ENCODE peak calls at places on chromosome 7, in four cellular contexts. D, R, S and F are unnamed samples.

GRCh38 chr7:117110480-117111315 is 157.4 kb downstream of the ST7 start:
- DNase-seq in S (peak; percentile 34), D (no peak), R (no peak), F (no peak)

GRCh38 chr7:101990811-101991418 is 173.5 kb downstream of the CUX1 start:
- DNase-seq in D (no peak), S (no peak), R (no peak), F (no peak)

GRCh38 chr7:95950698-95951097 is 178.3 kb downstream of the DYNC1I1 start:
- DNase-seq in D (no peak), R (no peak), S (no peak), F (peak; percentile 52)

GRCh38 chr7:100765250-100765649 is 31.9 kb downstream of the ZAN start:
- DNase-seq in D (no peak), R (no peak), S (no peak), F (no peak)

GRCh38 chr7:22417349-22417748 is 60.4 kb upstream of the RAPGEF5 start:
- DNase-seq in R (no peak), S (no peak), D (no peak), F (no peak)

GRCh38 chr7:47095906-47096305 is 486.0 kb downstream of the TNS3 start:
- DNase-seq in D (no peak), R (no peak), S (no peak), F (peak; percentile 58)

GRCh38 chr7:94391716-94392390 is 2.8 kb upstream of the COL1A2 start:
- DNase-seq in S (peak; percentile 95), D (no peak), R (no peak), F (peak; percentile 89)

GRCh38 chr7:17336168-17336567 is 37.7 kb downstream of the AHR start:
- DNase-seq in D (no peak), S (no peak), R (no peak), F (no peak)

GRCh38 chr7:27709137-27710075 is 30.6 kb upstream of the TAX1BP1 start:
- DNase-seq in S (peak; percentile 63), R (no peak), D (no peak), F (peak; percentile 69)

DNA sequence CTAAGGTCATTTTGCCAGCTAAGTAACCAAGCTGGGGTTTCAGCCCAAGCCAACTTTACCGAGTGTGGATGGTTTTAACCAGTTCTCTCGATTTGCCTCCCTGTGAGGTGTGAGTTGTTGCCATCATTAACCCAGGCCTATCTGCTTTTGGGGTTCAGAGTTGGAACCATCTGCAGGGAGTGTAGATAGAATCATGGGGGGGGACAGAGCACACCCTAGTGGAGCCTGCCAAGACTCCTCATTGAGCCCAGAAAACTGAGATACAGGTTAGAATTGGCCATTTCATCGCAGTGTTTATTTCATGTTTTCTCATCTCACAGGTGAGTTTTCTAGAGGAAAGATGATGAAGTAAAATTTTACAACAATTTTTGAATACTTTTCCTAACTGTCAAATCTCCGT is 133.6 kb downstream of the SDK1 start:
- DNase-seq in R (no peak), S (no peak), D (no peak), F (no peak)
- TF ChIP-seq CTCF in R (no peak), S (peak; percentile 4), D (no peak), F (no peak)

GRCh38 chr7:155231241-155231800 is 66.4 kb upstream of the INSIG1 start:
- DNase-seq in D (no peak), R (no peak), S (no peak), F (no peak)

GRCh38 chr7:155230169-155230593 is 67.5 kb upstream of the INSIG1 start:
- DNase-seq in S (peak; percentile 90), D (no peak), R (no peak), F (peak; percentile 99)

GRCh38 chr7:155232911-155233702 is 64.6 kb upstream of the INSIG1 start:
- DNase-seq in R (no peak), S (peak; percentile 72), D (no peak), F (peak; percentile 58)

GRCh38 chr7:155233703-155234492 is 63.8 kb upstream of the INSIG1 start:
- DNase-seq in D (no peak), S (peak; percentile 32), R (no peak), F (peak; percentile 36)

GRCh38 chr7:155231941-155232340 is 65.7 kb upstream of the INSIG1 start:
- DNase-seq in R (no peak), S (no peak), D (no peak), F (no peak)
- H3K4me3 ChIP-seq in R (no peak overlapping the region), S (no peak overlapping the region), D (no peak overlapping the region), F (no peak overlapping the region)

DNA sequence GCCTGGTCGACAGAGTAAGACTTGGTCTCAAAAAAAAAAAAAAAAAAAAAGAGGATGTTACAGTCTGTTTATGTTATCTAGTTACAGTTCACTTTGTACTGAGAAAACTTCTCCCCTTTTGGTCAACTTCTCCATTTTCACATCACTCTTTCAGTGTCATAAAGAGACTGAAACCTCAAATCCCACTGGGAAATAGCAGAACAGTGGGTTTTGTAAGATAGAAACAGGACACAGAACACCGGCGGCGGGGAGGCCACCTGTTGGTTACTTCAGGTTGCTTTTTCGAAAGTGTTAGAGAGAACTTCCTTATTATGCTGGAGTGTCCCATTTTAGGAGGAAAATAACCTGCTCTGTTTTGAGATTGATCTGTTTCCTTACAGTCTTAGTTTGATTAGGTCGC is 296.2 kb downstream of the SDK1 start:
- DNase-seq in S (no peak), D (no peak), R (no peak), F (no peak)
- TF ChIP-seq CTCF in S (no peak), D (no peak), R (no peak), F (no peak)

DNA sequence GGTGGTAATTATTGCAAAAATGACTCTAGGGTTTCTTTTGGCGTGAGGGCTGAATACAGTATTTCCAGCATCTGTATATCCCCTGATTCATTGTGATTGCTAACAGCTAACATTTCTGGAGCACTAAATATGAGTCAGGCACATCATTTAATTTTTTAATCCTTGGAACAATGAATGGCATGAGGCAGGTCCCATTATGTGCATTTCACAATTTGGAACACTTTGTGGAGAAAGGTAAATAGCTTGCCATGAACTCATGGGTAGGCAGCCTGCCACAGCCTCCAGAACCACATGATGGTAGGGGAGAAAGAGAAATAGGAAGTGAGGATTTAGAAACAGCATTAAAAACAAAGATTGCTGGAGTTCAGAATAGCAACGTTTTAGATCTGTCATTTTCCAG is 1.7 kb downstream of the NPTX2 start:
- DNase-seq in S (no peak), R (no peak), D (no peak), F (peak; percentile 15)
- H3K4me3 ChIP-seq in S (no peak overlapping the region), R (no peak overlapping the region), D (no peak overlapping the region), F (no peak overlapping the region)

GRCh38 chr7:142231716-142232115 is 26.1 kb downstream of the PRSS58 start:
- DNase-seq in D (no peak), R (no peak), S (no peak), F (no peak)
- TF ChIP-seq CTCF in D (no peak), R (no peak), S (no peak), F (no peak)

GRCh38 chr7:138001529-138002095 is at the start of gene CREB3L2:
- DNase-seq in D (no peak), R (peak; percentile 94), S (peak; percentile 81), F (peak; percentile 73)

GRCh38 chr7:137998250-137998649 is 3.6 kb downstream of the CREB3L2 start:
- DNase-seq in S (peak; percentile 59), R (no peak), D (no peak), F (no peak)

GRCh38 chr7:138000081-138000701 is 1.7 kb downstream of the CREB3L2 start:
- DNase-seq in D (peak; percentile 55), R (no peak), S (peak; percentile 100), F (peak; percentile 96)

GRCh38 chr7:138002096-138002827 is 376 bp upstream of the CREB3L2 start:
- DNase-seq in S (peak; percentile 100), R (peak; percentile 100), D (peak; percentile 99), F (peak; percentile 100)

DNA sequence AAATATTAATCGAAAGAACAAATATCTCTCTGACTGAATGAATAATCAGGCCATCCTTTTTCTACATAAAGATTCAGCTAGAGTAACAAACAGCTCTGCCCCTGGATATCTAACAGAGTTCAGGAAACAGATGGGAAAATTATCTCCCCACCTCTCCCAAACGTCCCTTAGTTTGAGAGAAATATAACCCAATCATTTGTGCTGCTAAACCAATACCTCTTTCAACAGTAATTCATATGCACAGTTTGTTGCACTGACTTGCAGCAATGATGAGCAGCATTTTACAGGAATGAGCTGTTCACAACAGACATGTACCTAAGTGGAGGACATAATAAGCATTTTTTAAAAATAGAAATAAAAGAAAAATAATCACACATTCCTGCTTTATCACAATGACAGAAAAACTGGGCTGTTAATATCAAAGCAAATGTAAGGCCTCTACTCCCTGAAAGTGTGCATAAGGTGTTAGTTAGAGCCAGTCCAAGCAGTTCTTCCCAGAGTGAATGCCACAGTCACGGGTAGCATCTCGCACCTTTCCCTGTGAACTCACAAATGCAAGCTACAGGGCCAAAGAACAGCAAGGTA is 2.3 kb downstream of the CREB3L2 start:
- DNase-seq in S (peak; percentile 46), D (no peak), R (no peak), F (peak; percentile 48)
- H3K4me3 ChIP-seq in S (peak overlapping the region; percentile 98), D (peak overlapping the region; percentile 85), R (no peak overlapping the region), F (peak overlapping the region; percentile 97)

DNA sequence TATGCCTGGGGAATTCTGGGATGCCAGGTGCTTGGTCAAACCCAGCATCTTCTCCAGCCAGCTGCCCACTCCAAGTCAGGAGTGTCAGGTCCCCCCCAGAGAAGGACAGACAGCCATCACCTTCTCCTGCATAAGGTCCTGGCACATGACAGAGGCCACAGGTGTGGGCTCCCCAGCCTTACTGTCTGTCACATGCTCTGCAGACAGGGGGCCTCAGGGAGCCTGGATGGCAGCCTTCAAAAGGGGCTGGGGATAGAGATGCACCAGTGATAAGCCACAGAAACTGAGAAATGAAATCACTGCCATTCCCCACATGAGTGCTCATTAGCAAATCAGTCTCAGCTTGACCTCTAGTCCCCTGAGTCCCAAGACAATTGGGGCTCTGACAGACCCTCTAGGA is 72.9 kb downstream of the PLXNA4 start:
- DNase-seq in S (no peak), R (no peak), D (no peak), F (no peak)
- TF ChIP-seq CTCF in S (no peak), R (no peak), D (no peak), F (no peak)

GRCh38 chr7:105454058-105454739 is 65.5 kb upstream of the SRPK2 start:
- DNase-seq in R (no peak), S (peak; percentile 75), D (no peak), F (peak; percentile 95)
- H3K4me3 ChIP-seq in R (no peak overlapping the region), S (no peak overlapping the region), D (no peak overlapping the region), F (no peak overlapping the region)